ENCODE peak calls at places on chromosomes 3 and 15, in nine cellular contexts. One of them, this sample, is unnamed.

GRCh38 chr15:95610945-95611344 is 719.6 kb upstream of the NR2F2 start:
- DNase-seq in esophagus squamous epithelium: no peak
- DNase-seq in NCI-H226: no peak
- DNase-seq in T47D: no peak
- DNase-seq in NCI-H460: no peak
- DNase-seq in activated T-cell treated with anti-CD3 and anti-CD28 coated beads, Interleukin-2, amount 50 U/mL, for 72 hours: no peak
- DNase-seq in tibial nerve: no peak
- DNase-seq in germinal center: no peak
- DNase-seq in activated CD4-positive, CD25-positive, alpha-beta regulatory T cell: no peak
- DNase-seq in this sample: no peak

GRCh38 chr15:55791576-55792400 is 48.8 kb upstream of the PRTG start:
- DNase-seq in esophagus squamous epithelium: no peak
- DNase-seq in NCI-H226: peak
- DNase-seq in T47D: no peak
- DNase-seq in NCI-H460: no peak
- DNase-seq in activated T-cell treated with anti-CD3 and anti-CD28 coated beads, Interleukin-2, amount 50 U/mL, for 72 hours: no peak
- DNase-seq in tibial nerve: no peak
- DNase-seq in germinal center: no peak
- DNase-seq in activated CD4-positive, CD25-positive, alpha-beta regulatory T cell: no peak
- DNase-seq in this sample: no peak

GRCh38 chr3:171660126-171660661 is 150.1 kb downstream of the PLD1 start:
- DNase-seq in esophagus squamous epithelium: no peak
- DNase-seq in NCI-H226: no peak
- DNase-seq in T47D: no peak
- DNase-seq in NCI-H460: no peak
- DNase-seq in activated T-cell treated with anti-CD3 and anti-CD28 coated beads, Interleukin-2, amount 50 U/mL, for 72 hours: no peak
- DNase-seq in tibial nerve: no peak
- DNase-seq in germinal center: no peak
- DNase-seq in activated CD4-positive, CD25-positive, alpha-beta regulatory T cell: no peak
- DNase-seq in this sample: no peak

GRCh38 chr3:88231207-88231606 is 81.4 kb downstream of the C3orf38 start:
- DNase-seq in esophagus squamous epithelium: no peak
- DNase-seq in NCI-H226: no peak
- DNase-seq in T47D: no peak
- DNase-seq in NCI-H460: no peak
- DNase-seq in activated T-cell treated with anti-CD3 and anti-CD28 coated beads, Interleukin-2, amount 50 U/mL, for 72 hours: no peak
- DNase-seq in tibial nerve: no peak
- DNase-seq in germinal center: no peak
- DNase-seq in activated CD4-positive, CD25-positive, alpha-beta regulatory T cell: no peak
- DNase-seq in this sample: no peak

GRCh38 chr15:45372032-45372995 is 6.0 kb downstream of the GATM start:
- DNase-seq in esophagus squamous epithelium: no peak
- DNase-seq in NCI-H226: no peak
- DNase-seq in T47D: peak
- DNase-seq in NCI-H460: no peak
- DNase-seq in activated T-cell treated with anti-CD3 and anti-CD28 coated beads, Interleukin-2, amount 50 U/mL, for 72 hours: no peak
- DNase-seq in tibial nerve: no peak
- DNase-seq in germinal center: no peak
- DNase-seq in activated CD4-positive, CD25-positive, alpha-beta regulatory T cell: no peak
- DNase-seq in this sample: no peak

GRCh38 chr3:127196466-127197299 is 3.8 kb downstream of the PRR23E start:
- DNase-seq in esophagus squamous epithelium: no peak
- DNase-seq in NCI-H226: no peak
- DNase-seq in T47D: no peak
- DNase-seq in NCI-H460: no peak
- DNase-seq in activated T-cell treated with anti-CD3 and anti-CD28 coated beads, Interleukin-2, amount 50 U/mL, for 72 hours: no peak
- DNase-seq in tibial nerve: no peak
- DNase-seq in germinal center: no peak
- DNase-seq in activated CD4-positive, CD25-positive, alpha-beta regulatory T cell: no peak
- DNase-seq in this sample: no peak

GRCh38 chr3:113695818-113696645 is at the start of gene USF3:
- DNase-seq in esophagus squamous epithelium: peak
- DNase-seq in NCI-H226: peak
- DNase-seq in T47D: peak
- DNase-seq in NCI-H460: peak
- DNase-seq in activated T-cell treated with anti-CD3 and anti-CD28 coated beads, Interleukin-2, amount 50 U/mL, for 72 hours: peak
- DNase-seq in tibial nerve: peak
- DNase-seq in germinal center: peak
- DNase-seq in activated CD4-positive, CD25-positive, alpha-beta regulatory T cell: peak
- DNase-seq in this sample: peak

GRCh38 chr3:10973196-10973595 is 19.4 kb upstream of the SLC6A1 start:
- DNase-seq in esophagus squamous epithelium: no peak
- DNase-seq in NCI-H226: no peak
- DNase-seq in T47D: peak
- DNase-seq in NCI-H460: no peak
- DNase-seq in activated T-cell treated with anti-CD3 and anti-CD28 coated beads, Interleukin-2, amount 50 U/mL, for 72 hours: no peak
- DNase-seq in tibial nerve: no peak
- DNase-seq in germinal center: no peak
- DNase-seq in activated CD4-positive, CD25-positive, alpha-beta regulatory T cell: no peak
- DNase-seq in this sample: no peak

GRCh38 chr3:172315401-172316091 is 132.7 kb downstream of the GHSR start:
- DNase-seq in esophagus squamous epithelium: no peak
- DNase-seq in NCI-H226: peak
- DNase-seq in T47D: no peak
- DNase-seq in NCI-H460: peak
- DNase-seq in activated T-cell treated with anti-CD3 and anti-CD28 coated beads, Interleukin-2, amount 50 U/mL, for 72 hours: peak
- DNase-seq in tibial nerve: no peak
- DNase-seq in germinal center: no peak
- DNase-seq in activated CD4-positive, CD25-positive, alpha-beta regulatory T cell: no peak
- DNase-seq in this sample: no peak

GRCh38 chr3:49023775-49024174 is 1.9 kb downstream of the NDUFAF3 start:
- DNase-seq in esophagus squamous epithelium: no peak
- DNase-seq in NCI-H226: no peak
- DNase-seq in T47D: no peak
- DNase-seq in NCI-H460: no peak
- DNase-seq in activated T-cell treated with anti-CD3 and anti-CD28 coated beads, Interleukin-2, amount 50 U/mL, for 72 hours: no peak
- DNase-seq in tibial nerve: no peak
- DNase-seq in germinal center: no peak
- DNase-seq in activated CD4-positive, CD25-positive, alpha-beta regulatory T cell: no peak
- DNase-seq in this sample: no peak

GRCh38 chr3:110589381-110589780 is 482.2 kb upstream of the NECTIN3 start:
- DNase-seq in esophagus squamous epithelium: no peak
- DNase-seq in NCI-H226: no peak
- DNase-seq in T47D: no peak
- DNase-seq in NCI-H460: no peak
- DNase-seq in activated T-cell treated with anti-CD3 and anti-CD28 coated beads, Interleukin-2, amount 50 U/mL, for 72 hours: no peak
- DNase-seq in tibial nerve: no peak
- DNase-seq in germinal center: no peak
- DNase-seq in activated CD4-positive, CD25-positive, alpha-beta regulatory T cell: no peak
- DNase-seq in this sample: no peak

GRCh38 chr3:155908086-155908485 is 37.6 kb downstream of the GMPS start:
- DNase-seq in esophagus squamous epithelium: no peak
- DNase-seq in NCI-H226: peak
- DNase-seq in T47D: no peak
- DNase-seq in NCI-H460: no peak
- DNase-seq in activated T-cell treated with anti-CD3 and anti-CD28 coated beads, Interleukin-2, amount 50 U/mL, for 72 hours: no peak
- DNase-seq in tibial nerve: no peak
- DNase-seq in germinal center: no peak
- DNase-seq in activated CD4-positive, CD25-positive, alpha-beta regulatory T cell: no peak
- DNase-seq in this sample: no peak

GRCh38 chr3:65439641-65440040 is 599.1 kb downstream of the MAGI1 start:
- DNase-seq in esophagus squamous epithelium: no peak
- DNase-seq in NCI-H226: peak
- DNase-seq in T47D: peak
- DNase-seq in NCI-H460: peak
- DNase-seq in activated T-cell treated with anti-CD3 and anti-CD28 coated beads, Interleukin-2, amount 50 U/mL, for 72 hours: no peak
- DNase-seq in tibial nerve: peak
- DNase-seq in germinal center: no peak
- DNase-seq in activated CD4-positive, CD25-positive, alpha-beta regulatory T cell: no peak
- DNase-seq in this sample: peak

GRCh38 chr15:89783861-89784685 is 7.9 kb downstream of the MESP2 start:
- DNase-seq in esophagus squamous epithelium: no peak
- DNase-seq in NCI-H226: no peak
- DNase-seq in T47D: no peak
- DNase-seq in NCI-H460: no peak
- DNase-seq in activated T-cell treated with anti-CD3 and anti-CD28 coated beads, Interleukin-2, amount 50 U/mL, for 72 hours: no peak
- DNase-seq in tibial nerve: no peak
- DNase-seq in germinal center: no peak
- DNase-seq in activated CD4-positive, CD25-positive, alpha-beta regulatory T cell: no peak
- DNase-seq in this sample: no peak

GRCh38 chr3:58163234-58163633 is 47.5 kb downstream of the DNASE1L3 start:
- DNase-seq in esophagus squamous epithelium: no peak
- DNase-seq in NCI-H226: no peak
- DNase-seq in T47D: no peak
- DNase-seq in NCI-H460: no peak
- DNase-seq in activated T-cell treated with anti-CD3 and anti-CD28 coated beads, Interleukin-2, amount 50 U/mL, for 72 hours: no peak
- DNase-seq in tibial nerve: no peak
- DNase-seq in germinal center: no peak
- DNase-seq in activated CD4-positive, CD25-positive, alpha-beta regulatory T cell: no peak
- DNase-seq in this sample: no peak

GRCh38 chr15:92928351-92928750 is 28.2 kb downstream of the CHD2 start:
- DNase-seq in esophagus squamous epithelium: no peak
- DNase-seq in NCI-H226: no peak
- DNase-seq in T47D: no peak
- DNase-seq in NCI-H460: no peak
- DNase-seq in activated T-cell treated with anti-CD3 and anti-CD28 coated beads, Interleukin-2, amount 50 U/mL, for 72 hours: no peak
- DNase-seq in tibial nerve: no peak
- DNase-seq in germinal center: no peak
- DNase-seq in activated CD4-positive, CD25-positive, alpha-beta regulatory T cell: no peak
- DNase-seq in this sample: no peak

GRCh38 chr15:52505141-52505540 is 23.5 kb downstream of the MYO5A start:
- DNase-seq in esophagus squamous epithelium: no peak
- DNase-seq in NCI-H226: no peak
- DNase-seq in T47D: no peak
- DNase-seq in NCI-H460: no peak
- DNase-seq in activated T-cell treated with anti-CD3 and anti-CD28 coated beads, Interleukin-2, amount 50 U/mL, for 72 hours: no peak
- DNase-seq in tibial nerve: no peak
- DNase-seq in germinal center: no peak
- DNase-seq in activated CD4-positive, CD25-positive, alpha-beta regulatory T cell: no peak
- DNase-seq in this sample: no peak

GRCh38 chr15:83066034-83066760 is 855 bp downstream of the BTBD1 start:
- DNase-seq in esophagus squamous epithelium: no peak
- DNase-seq in NCI-H226: no peak
- DNase-seq in T47D: peak
- DNase-seq in NCI-H460: no peak
- DNase-seq in activated T-cell treated with anti-CD3 and anti-CD28 coated beads, Interleukin-2, amount 50 U/mL, for 72 hours: no peak
- DNase-seq in tibial nerve: no peak
- DNase-seq in germinal center: no peak
- DNase-seq in activated CD4-positive, CD25-positive, alpha-beta regulatory T cell: no peak
- DNase-seq in this sample: no peak

GRCh38 chr3:42756681-42757213 is 16.3 kb downstream of the CCDC13 start:
- DNase-seq in esophagus squamous epithelium: no peak
- DNase-seq in NCI-H226: no peak
- DNase-seq in T47D: no peak
- DNase-seq in NCI-H460: no peak
- DNase-seq in activated T-cell treated with anti-CD3 and anti-CD28 coated beads, Interleukin-2, amount 50 U/mL, for 72 hours: no peak
- DNase-seq in tibial nerve: no peak
- DNase-seq in germinal center: no peak
- DNase-seq in activated CD4-positive, CD25-positive, alpha-beta regulatory T cell: no peak
- DNase-seq in this sample: peak

GRCh38 chr3:171142985-171143384 is 116.5 kb upstream of the SLC2A2 start:
- DNase-seq in esophagus squamous epithelium: no peak
- DNase-seq in NCI-H226: no peak
- DNase-seq in T47D: no peak
- DNase-seq in NCI-H460: no peak
- DNase-seq in activated T-cell treated with anti-CD3 and anti-CD28 coated beads, Interleukin-2, amount 50 U/mL, for 72 hours: no peak
- DNase-seq in tibial nerve: no peak
- DNase-seq in germinal center: no peak
- DNase-seq in activated CD4-positive, CD25-positive, alpha-beta regulatory T cell: no peak
- DNase-seq in this sample: no peak

GRCh38 chr15:73887481-73887880 is 14.1 kb downstream of the TBC1D21 start:
- DNase-seq in esophagus squamous epithelium: no peak
- DNase-seq in NCI-H226: no peak
- DNase-seq in T47D: no peak
- DNase-seq in NCI-H460: no peak
- DNase-seq in activated T-cell treated with anti-CD3 and anti-CD28 coated beads, Interleukin-2, amount 50 U/mL, for 72 hours: no peak
- DNase-seq in tibial nerve: no peak
- DNase-seq in germinal center: no peak
- DNase-seq in activated CD4-positive, CD25-positive, alpha-beta regulatory T cell: no peak
- DNase-seq in this sample: no peak

GRCh38 chr3:134652409-134652831 is 1.6 kb upstream of the KY start:
- DNase-seq in esophagus squamous epithelium: no peak
- DNase-seq in NCI-H226: peak
- DNase-seq in T47D: no peak
- DNase-seq in NCI-H460: no peak
- DNase-seq in activated T-cell treated with anti-CD3 and anti-CD28 coated beads, Interleukin-2, amount 50 U/mL, for 72 hours: no peak
- DNase-seq in tibial nerve: no peak
- DNase-seq in germinal center: no peak
- DNase-seq in activated CD4-positive, CD25-positive, alpha-beta regulatory T cell: no peak
- DNase-seq in this sample: no peak

This sample was measured in SJSA1.